ENCODE peak calls at places on chromosome 20, in four cellular contexts. P is cardiac muscle cell, Y is breast epithelium, D is neural progenitor cell. E is an unnamed sample.

GRCh38 chr20:15220778-15221565 is 883.6 kb upstream of the FLRT3 start:
- DNase-seq in Y (no peak), D (peak; percentile 6), P (no peak), E (no peak)

GRCh38 chr20:60976913-60977312 is 275.1 kb upstream of the CDH4 start:
- DNase-seq in Y (no peak), P (no peak), D (peak; percentile 19), E (no peak)

GRCh38 chr20:51034988-51035656 is 12.2 kb upstream of the KCNG1 start:
- DNase-seq in Y (no peak), P (no peak), D (peak; percentile 52), E (no peak)

GRCh38 chr20:1291191-1291741 is 25.2 kb downstream of the SNPH start:
- DNase-seq in P (no peak), D (no peak), Y (no peak), E (no peak)

GRCh38 chr20:37651932-37652331 is 41.9 kb upstream of the CTNNBL1 start:
- DNase-seq in P (peak; percentile 45), D (peak; percentile 83), Y (no peak), E (no peak)

GRCh38 chr20:35985789-35986188 is 17.4 kb downstream of the CNBD2 start:
- DNase-seq in P (no peak), D (no peak), Y (no peak), E (no peak)

GRCh38 chr20:15297059-15297875 is 959.9 kb upstream of the FLRT3 start:
- DNase-seq in P (peak; percentile 10), Y (peak; percentile 19), D (no peak), E (no peak)

GRCh38 chr20:5153612-5154542 is 27.1 kb downstream of the CDS2 start:
- DNase-seq in Y (no peak), P (no peak), D (no peak), E (no peak)

GRCh38 chr20:10637563-10637962 is 36.2 kb downstream of the JAG1 start:
- DNase-seq in Y (no peak), D (peak; percentile 92), P (no peak), E (no peak)

GRCh38 chr20:11281768-11282167 is 608.0 kb upstream of the JAG1 start:
- DNase-seq in P (no peak), Y (no peak), D (no peak), E (no peak)

GRCh38 chr20:57620274-57620990 is at the start of gene ZBP1:
- DNase-seq in P (no peak), D (no peak), Y (no peak), E (no peak)

GRCh38 chr20:44832724-44833123 is 22.4 kb upstream of the RIMS4 start:
- DNase-seq in Y (no peak), D (no peak), P (no peak), E (no peak)

GRCh38 chr20:51389543-51389924 is 153.0 kb downstream of the NFATC2 start:
- DNase-seq in Y (no peak), D (no peak), P (no peak), E (no peak)

GRCh38 chr20:24469116-24470030 is at the start of gene SYNDIG1:
- DNase-seq in P (peak; percentile 66), Y (no peak), D (peak; percentile 84), E (no peak)

GRCh38 chr20:25032478-25033183 is 25.3 kb downstream of the ACSS1 start:
- DNase-seq in Y (peak; percentile 74), P (no peak), D (peak; percentile 36), E (no peak)

GRCh38 chr20:5923493-5923892 is 26.8 kb downstream of the TRMT6 start:
- DNase-seq in Y (no peak), P (no peak), D (no peak), E (no peak)

GRCh38 chr20:6651016-6651415 is 116.5 kb upstream of the BMP2 start:
- DNase-seq in D (no peak), P (no peak), Y (no peak), E (no peak)

GRCh38 chr20:4944518-4944917 is 56.8 kb downstream of the SLC23A2 start:
- DNase-seq in D (no peak), P (no peak), Y (no peak), E (no peak)

GRCh38 chr20:24102749-24103148 is 114.2 kb upstream of the GGTLC1 start:
- DNase-seq in P (no peak), D (no peak), Y (no peak), E (no peak)

GRCh38 chr20:2693286-2693995 is 861 bp downstream of the EBF4 start:
- DNase-seq in P (peak; percentile 56), D (peak; percentile 77), Y (no peak), E (no peak)
- TF ChIP-seq CTCF in P (no peak), D (peak; percentile 7), Y (no peak), E (no peak)

GRCh38 chr20:49663112-49663511 is 50.6 kb downstream of the B4GALT5 start:
- DNase-seq in Y (no peak), P (no peak), D (no peak), E (no peak)

GRCh38 chr20:49666906-49667305 is 46.8 kb downstream of the B4GALT5 start:
- DNase-seq in Y (no peak), P (no peak), D (no peak), E (no peak)

GRCh38 chr20:49661560-49662329 is 51.9 kb downstream of the B4GALT5 start:
- DNase-seq in D (no peak), P (no peak), Y (no peak), E (no peak)

GRCh38 chr20:49665796-49666195 is 47.9 kb downstream of the B4GALT5 start:
- DNase-seq in D (no peak), P (no peak), Y (no peak), E (no peak)

GRCh38 chr20:49664914-49665313 is 48.8 kb downstream of the B4GALT5 start:
- DNase-seq in D (no peak), Y (no peak), P (no peak), E (no peak)
- TF ChIP-seq CTCF in D (no peak), Y (no peak), P (no peak), E (no peak)

GRCh38 chr20:22977047-22977785 is 57.9 kb upstream of the SSTR4 start:
- DNase-seq in D (no peak), P (no peak), Y (peak; percentile 76), E (no peak)

DNA sequence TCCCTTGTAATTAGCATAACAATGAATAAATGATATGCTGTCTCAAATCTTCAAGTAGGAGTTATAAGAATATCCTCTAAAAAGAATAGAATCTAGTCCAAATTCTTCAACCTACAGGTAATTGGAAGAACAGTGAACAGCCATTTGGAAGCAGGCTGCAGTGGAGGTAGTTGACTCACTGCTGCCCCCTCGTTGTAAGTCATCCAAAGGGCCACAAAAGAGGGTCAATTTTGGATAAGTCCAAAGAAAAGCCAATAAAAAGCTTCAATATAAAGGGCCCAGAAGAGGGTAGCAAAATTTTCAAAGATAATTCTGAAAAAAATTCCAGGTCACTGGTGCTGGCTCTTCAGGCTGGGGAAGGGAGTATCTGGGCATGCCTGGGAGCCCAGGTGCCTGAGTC is 60.8 kb upstream of the SSTR4 start:
- DNase-seq in P (peak; percentile 10), Y (no peak), D (peak; percentile 37), E (no peak)
- TF ChIP-seq CTCF in P (peak; percentile 74), Y (no peak), D (peak; percentile 68), E (peak; percentile 60)

DNA sequence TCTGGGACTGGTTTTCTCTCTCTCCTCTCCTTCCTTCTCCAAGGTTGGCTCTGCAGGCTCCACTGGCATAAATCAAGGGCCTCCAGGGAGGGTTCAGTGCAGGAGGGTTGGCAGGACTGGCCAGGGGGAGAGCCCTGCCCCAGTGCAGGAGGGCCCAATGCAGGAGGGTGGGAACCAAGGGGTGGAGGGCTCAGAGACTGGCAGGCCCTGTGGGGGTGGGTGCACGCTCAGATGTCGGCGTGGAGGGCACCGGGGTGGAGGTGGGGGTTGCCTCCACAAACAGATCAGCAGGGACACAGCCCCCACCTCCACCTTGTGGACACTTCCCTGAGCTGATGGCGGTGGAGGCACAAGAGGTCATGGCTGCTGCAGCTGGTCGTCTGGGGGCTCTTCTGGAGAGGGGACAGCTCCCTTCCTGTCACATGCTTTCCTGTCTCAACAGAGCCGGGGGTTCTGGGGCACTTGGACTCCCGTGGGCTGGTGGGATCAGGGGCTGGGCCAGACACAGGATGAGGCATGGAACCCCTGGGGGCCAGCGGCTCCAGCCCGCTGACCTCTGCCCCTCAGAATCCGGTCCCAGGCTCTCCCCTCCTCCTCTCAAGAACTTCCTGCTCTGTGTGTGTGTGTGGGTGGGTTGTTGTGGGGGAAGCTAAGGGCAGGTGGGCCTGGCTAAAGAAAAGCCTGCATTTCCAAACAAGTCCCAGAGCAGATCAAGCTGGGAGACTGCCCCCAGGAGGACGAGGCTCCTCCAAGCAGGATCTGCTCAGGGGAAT is 2.7 kb upstream of the ABHD16B start:
- DNase-seq in P (peak; percentile 67), Y (no peak), D (peak; percentile 62), E (no peak)
- TF ChIP-seq CTCF in P (peak; percentile 54), Y (no peak), D (peak; percentile 35), E (peak; percentile 11)

GRCh38 chr20:19073584-19074198 is 138.8 kb upstream of the SLC24A3 start:
- DNase-seq in D (peak; percentile 75), Y (no peak), P (peak; percentile 34), E (no peak)
- TF ChIP-seq CTCF in D (peak; percentile 73), Y (no peak), P (no peak), E (peak; percentile 8)